ENCODE peak calls at places on chromosomes 13 and 19, in ten cellular contexts. L is left kidney, H is Right ventricle myocardium superior, J is fibroblast of pulmonary artery, N is body of pancreas, G is brain microvascular endothelial cell, W is cerebellum, V is mucosa of gallbladder, S is fibroblast of lung, R is left lung. P is an unnamed sample.
A peak's percentile ranks its signal among the peaks of the same experiment; 100 is the strongest.

GRCh38 chr13:74870865-74871264 is 611.1 kb downstream of the TBC1D4 start:
- DNase-seq in L (no peak), H (no peak), J (peak; percentile 39), N (no peak), G (no peak), W (no peak), V (no peak), S (peak; percentile 19), R (no peak), P (peak; percentile 32)

GRCh38 chr19:2589441-2589840 is 113.1 kb downstream of the GNG7 start:
- DNase-seq in L (no peak), H (no peak), J (no peak), N (no peak), G (no peak), W (no peak), V (no peak), S (no peak), R (no peak), P (no peak)

GRCh38 chr19:49912965-49913685 is 15.9 kb upstream of the ATF5 start:
- DNase-seq in L (no peak), H (no peak), J (no peak), N (no peak), G (no peak), W (no peak), V (no peak), S (no peak), R (no peak), P (no peak)

GRCh38 chr13:109818891-109819290 is 32.5 kb upstream of the IRS2 start:
- DNase-seq in L (no peak), H (no peak), J (peak; percentile 15), N (no peak), G (no peak), W (no peak), V (no peak), S (peak; percentile 56), R (no peak), P (no peak)

GRCh38 chr19:47511681-47512080 is 3.2 kb downstream of the NAPA start:
- DNase-seq in L (no peak), H (no peak), J (peak; percentile 56), N (no peak), G (no peak), W (peak; percentile 67), V (no peak), S (peak; percentile 16), R (no peak), P (no peak)

GRCh38 chr19:55289117-55289796 is 5.5 kb downstream of the BRSK1 start:
- DNase-seq in L (no peak), H (no peak), J (no peak), N (no peak), G (no peak), W (peak; percentile 62), V (no peak), S (no peak), R (no peak), P (no peak)

GRCh38 chr13:43058836-43059235 is 35.5 kb downstream of the DNAJC15 start:
- DNase-seq in L (peak; percentile 28), H (no peak), J (peak; percentile 30), N (no peak), G (peak; percentile 50), W (no peak), V (no peak), S (peak; percentile 48), R (no peak), P (no peak)

GRCh38 chr13:30235206-30235605 is 72.1 kb downstream of the KATNAL1 start:
- DNase-seq in L (no peak), H (no peak), J (peak; percentile 14), N (no peak), G (no peak), W (no peak), V (no peak), S (no peak), R (no peak), P (peak; percentile 14)

GRCh38 chr13:36858285-36858684 is 39.3 kb downstream of the RFXAP start:
- DNase-seq in L (peak; percentile 85), H (no peak), J (peak; percentile 74), N (no peak), G (no peak), W (no peak), V (no peak), S (peak; percentile 45), R (no peak), P (peak; percentile 70)

GRCh38 chr13:39781381-39781780 is 125.9 kb downstream of the COG6 start:
- DNase-seq in L (no peak), H (no peak), J (no peak), N (no peak), G (no peak), W (no peak), V (no peak), S (no peak), R (no peak), P (no peak)

GRCh38 chr13:71852082-71852481 is 14.9 kb downstream of the DACH1 start:
- DNase-seq in L (no peak), H (no peak), J (no peak), N (no peak), G (no peak), W (no peak), V (no peak), S (no peak), R (no peak), P (no peak)

GRCh38 chr13:20349564-20350379 is 117.7 kb upstream of the GJB6 start:
- DNase-seq in L (no peak), H (peak; percentile 67), J (no peak), N (no peak), G (no peak), W (no peak), V (no peak), S (no peak), R (no peak), P (no peak)

GRCh38 chr19:21440321-21440720 is 43.4 kb downstream of the ZNF493 start:
- DNase-seq in L (no peak), H (no peak), J (no peak), N (no peak), G (no peak), W (no peak), V (no peak), S (no peak), R (no peak), P (no peak)

P was measured in MCF 10A.